ENCODE peak calls at places on chromosomes 16 and 17, in eight cellular contexts. One of them, this sample, is unnamed. For H3K4me1, the result is how much of the 10 kb centered on the place peaks cover.

GRCh38 chr17:73720187-73720834 is 76.1 kb upstream of the SDK2 start:
- DNase-seq in stomach: no peak
- DNase-seq in breast epithelium: no peak
- DNase-seq in A549: no peak
- DNase-seq in IMR-90: no peak
- DNase-seq in adrenal gland: no peak
- DNase-seq in Peyer's patch: no peak
- DNase-seq in testis: no peak
- DNase-seq in this sample: no peak

GRCh38 chr16:75794426-75794825 is 68.1 kb upstream of the CPHXL start:
- DNase-seq in stomach: no peak
- DNase-seq in breast epithelium: no peak
- DNase-seq in testis: no peak
- DNase-seq in IMR-90: no peak
- DNase-seq in Peyer's patch: no peak
- DNase-seq in A549: no peak
- DNase-seq in adrenal gland: no peak
- DNase-seq in this sample: no peak

GRCh38 chr16:63613701-63614100 is 1508.2 kb downstream of the CDH11 start:
- DNase-seq in breast epithelium: no peak
- DNase-seq in adrenal gland: no peak
- DNase-seq in IMR-90: peak
- DNase-seq in testis: no peak
- DNase-seq in A549: peak
- DNase-seq in stomach: no peak
- DNase-seq in Peyer's patch: no peak
- DNase-seq in this sample: no peak

GRCh38 chr16:29862383-29862883 is 593 bp downstream of the CDIPT start:
- DNase-seq in IMR-90: no peak
- DNase-seq in A549: no peak
- DNase-seq in Peyer's patch: peak
- DNase-seq in breast epithelium: no peak
- DNase-seq in stomach: peak
- DNase-seq in testis: peak
- DNase-seq in adrenal gland: peak
- DNase-seq in this sample: no peak

GRCh38 chr16:3431779-3432219 is 11.5 kb downstream of the ZNF597 start:
- DNase-seq in breast epithelium: no peak
- DNase-seq in adrenal gland: peak
- DNase-seq in Peyer's patch: no peak
- DNase-seq in testis: peak
- DNase-seq in A549: no peak
- DNase-seq in stomach: peak
- DNase-seq in IMR-90: peak
- DNase-seq in this sample: peak

GRCh38 chr16:89352091-89352681 is 134.7 kb downstream of the ZNF778 start:
- DNase-seq in Peyer's patch: no peak
- DNase-seq in breast epithelium: no peak
- DNase-seq in stomach: no peak
- DNase-seq in A549: no peak
- DNase-seq in adrenal gland: no peak
- DNase-seq in testis: no peak
- DNase-seq in IMR-90: no peak
- DNase-seq in this sample: no peak

GRCh38 chr16:48829361-48829760 is 219.4 kb upstream of the N4BP1 start:
- DNase-seq in IMR-90: no peak
- DNase-seq in adrenal gland: no peak
- DNase-seq in breast epithelium: no peak
- DNase-seq in Peyer's patch: no peak
- DNase-seq in stomach: no peak
- DNase-seq in testis: no peak
- DNase-seq in A549: no peak
- DNase-seq in this sample: no peak

GRCh38 chr16:51875834-51876725 is 670.9 kb downstream of the TOX3 start:
- DNase-seq in testis: no peak
- DNase-seq in breast epithelium: no peak
- DNase-seq in Peyer's patch: no peak
- DNase-seq in adrenal gland: no peak
- DNase-seq in A549: no peak
- DNase-seq in IMR-90: no peak
- DNase-seq in stomach: no peak
- DNase-seq in this sample: no peak

GRCh38 chr16:80664798-80665197 is 124.0 kb downstream of the DYNLRB2 start:
- DNase-seq in testis: no peak
- DNase-seq in A549: no peak
- DNase-seq in adrenal gland: no peak
- DNase-seq in breast epithelium: no peak
- DNase-seq in Peyer's patch: no peak
- DNase-seq in IMR-90: no peak
- DNase-seq in stomach: no peak
- DNase-seq in this sample: no peak

GRCh38 chr17:32015245-32016013 is 8.2 kb downstream of the LRRC37B start:
- DNase-seq in IMR-90: peak
- DNase-seq in breast epithelium: no peak
- DNase-seq in A549: no peak
- DNase-seq in stomach: no peak
- DNase-seq in adrenal gland: no peak
- DNase-seq in Peyer's patch: no peak
- DNase-seq in testis: no peak
- DNase-seq in this sample: no peak

GRCh38 chr17:66676421-66676820 is 158.5 kb upstream of the CACNG5 start:
- DNase-seq in IMR-90: no peak
- DNase-seq in breast epithelium: peak
- DNase-seq in A549: peak
- DNase-seq in testis: no peak
- DNase-seq in stomach: peak
- DNase-seq in Peyer's patch: peak
- DNase-seq in adrenal gland: no peak
- DNase-seq in this sample: no peak

GRCh38 chr16:84572096-84572495 is 45.8 kb downstream of the COTL1 start:
- DNase-seq in IMR-90: no peak
- DNase-seq in stomach: no peak
- DNase-seq in Peyer's patch: no peak
- DNase-seq in adrenal gland: no peak
- DNase-seq in breast epithelium: no peak
- DNase-seq in testis: no peak
- DNase-seq in A549: no peak
- DNase-seq in this sample: no peak

GRCh38 chr16:50389900-50390896 is 21.4 kb upstream of the BRD7 start:
- DNase-seq in breast epithelium: no peak
- DNase-seq in Peyer's patch: no peak
- DNase-seq in stomach: no peak
- DNase-seq in IMR-90: no peak
- DNase-seq in adrenal gland: peak
- DNase-seq in A549: no peak
- DNase-seq in testis: no peak
- DNase-seq in this sample: no peak

GRCh38 chr16:55057866-55058265 is 127.2 kb downstream of the IRX5 start:
- DNase-seq in Peyer's patch: no peak
- DNase-seq in A549: no peak
- DNase-seq in adrenal gland: no peak
- DNase-seq in stomach: no peak
- DNase-seq in breast epithelium: no peak
- DNase-seq in IMR-90: no peak
- DNase-seq in testis: no peak
- DNase-seq in this sample: peak

GRCh38 chr16:29645699-29646187 is 17.3 kb upstream of the SPN start:
- DNase-seq in breast epithelium: no peak
- DNase-seq in stomach: no peak
- DNase-seq in IMR-90: no peak
- DNase-seq in testis: no peak
- DNase-seq in A549: no peak
- DNase-seq in adrenal gland: no peak
- DNase-seq in Peyer's patch: no peak
- DNase-seq in this sample: no peak

DNA sequence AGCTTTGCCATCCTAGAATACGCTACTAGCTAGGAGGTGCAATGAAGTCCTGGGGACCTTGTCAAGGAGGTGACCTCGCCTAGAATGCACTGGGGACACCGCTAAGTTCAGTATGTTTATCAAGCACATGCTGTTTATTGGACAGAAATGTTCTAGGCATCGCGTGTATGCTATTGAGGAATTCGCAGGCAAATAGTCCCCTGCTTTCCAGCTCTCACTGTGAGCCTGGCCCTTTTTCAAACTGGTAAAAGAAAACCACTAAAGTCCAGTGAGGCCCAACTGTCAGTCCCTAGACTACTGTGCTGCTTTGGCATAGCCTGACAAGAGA is 1.2 kb upstream of the FAM222B start:
- DNase-seq in A549: no peak
- DNase-seq in adrenal gland: no peak
- DNase-seq in stomach: no peak
- DNase-seq in testis: no peak
- DNase-seq in breast epithelium: no peak
- DNase-seq in IMR-90: no peak
- DNase-seq in Peyer's patch: no peak
- DNase-seq in this sample: peak
- H3K4me1 ChIP-seq in A549: under half
- H3K4me1 ChIP-seq in adrenal gland: under half
- H3K4me1 ChIP-seq in stomach: under half
- H3K4me1 ChIP-seq in testis: under half
- H3K4me1 ChIP-seq in breast epithelium: under half
- H3K4me1 ChIP-seq in IMR-90: under half
- H3K4me1 ChIP-seq in Peyer's patch: under half
- H3K4me1 ChIP-seq in this sample: under half

GRCh38 chr16:28092721-28093382 is 29.3 kb upstream of the GSG1L start:
- DNase-seq in testis: no peak
- DNase-seq in A549: no peak
- DNase-seq in stomach: no peak
- DNase-seq in adrenal gland: no peak
- DNase-seq in breast epithelium: no peak
- DNase-seq in Peyer's patch: peak
- DNase-seq in IMR-90: no peak
- DNase-seq in this sample: peak
- H3K27ac ChIP-seq in testis: no peak
- H3K27ac ChIP-seq in A549: no peak
- H3K27ac ChIP-seq in stomach: no peak
- H3K27ac ChIP-seq in adrenal gland: no peak
- H3K27ac ChIP-seq in breast epithelium: peak
- H3K27ac ChIP-seq in Peyer's patch: no peak
- H3K27ac ChIP-seq in IMR-90: no peak
- H3K27ac ChIP-seq in this sample: no peak

GRCh38 chr17:2053380-2054261 is 1.3 kb upstream of the HIC1 start:
- DNase-seq in adrenal gland: peak
- DNase-seq in breast epithelium: no peak
- DNase-seq in stomach: peak
- DNase-seq in testis: peak
- DNase-seq in IMR-90: peak
- DNase-seq in Peyer's patch: peak
- DNase-seq in A549: peak
- DNase-seq in this sample: peak

GRCh38 chr17:2055494-2056220 is 754 bp downstream of the HIC1 start:
- DNase-seq in Peyer's patch: peak
- DNase-seq in stomach: no peak
- DNase-seq in IMR-90: peak
- DNase-seq in testis: no peak
- DNase-seq in A549: no peak
- DNase-seq in adrenal gland: no peak
- DNase-seq in breast epithelium: no peak
- DNase-seq in this sample: peak

GRCh38 chr17:2054262-2054739 is 602 bp upstream of the HIC1 start:
- DNase-seq in adrenal gland: no peak
- DNase-seq in Peyer's patch: peak
- DNase-seq in stomach: no peak
- DNase-seq in A549: no peak
- DNase-seq in IMR-90: peak
- DNase-seq in breast epithelium: no peak
- DNase-seq in testis: no peak
- DNase-seq in this sample: peak

GRCh38 chr17:2056221-2057129 is 1.6 kb downstream of the HIC1 start:
- DNase-seq in Peyer's patch: peak
- DNase-seq in breast epithelium: no peak
- DNase-seq in A549: no peak
- DNase-seq in stomach: no peak
- DNase-seq in IMR-90: peak
- DNase-seq in testis: no peak
- DNase-seq in adrenal gland: no peak
- DNase-seq in this sample: peak

DNA sequence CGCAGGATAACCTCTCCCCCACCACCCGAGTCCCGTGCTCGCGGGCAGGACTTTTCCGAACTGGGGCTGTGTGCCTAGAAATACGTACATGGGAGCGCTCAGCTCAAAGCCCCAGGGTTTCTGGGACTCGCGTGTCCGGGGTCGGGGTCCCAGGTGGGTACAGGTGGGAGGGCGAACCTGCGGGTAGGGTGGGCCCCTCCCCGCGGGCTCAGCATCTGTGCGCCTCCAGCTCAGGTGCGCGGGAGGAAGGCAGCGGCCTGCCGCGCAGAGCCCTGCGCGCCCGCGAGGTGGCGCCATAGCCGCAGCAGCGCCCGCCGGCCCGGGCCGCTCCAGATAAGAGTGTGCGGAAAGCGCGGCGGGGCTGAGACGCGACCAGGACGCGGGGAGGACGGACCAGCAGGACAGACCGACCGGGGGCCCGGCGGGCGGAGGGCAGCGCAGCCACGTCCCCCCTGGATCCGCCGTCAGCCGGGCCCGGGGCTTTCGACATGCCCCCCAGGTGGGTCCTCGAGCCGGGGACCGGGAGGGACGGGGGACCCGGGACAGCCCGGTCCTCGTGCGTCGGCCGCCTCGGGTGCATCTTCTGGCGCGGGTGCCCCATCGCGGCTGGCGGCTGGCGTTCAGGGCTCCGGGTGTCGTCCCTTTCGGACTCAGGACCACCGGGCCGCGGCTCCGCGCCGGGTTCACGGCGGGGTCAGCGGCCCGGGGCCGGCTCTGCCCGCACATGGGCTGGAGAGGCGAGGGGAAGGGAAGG is at the start of gene HIC1:
- DNase-seq in stomach: peak
- DNase-seq in adrenal gland: peak
- DNase-seq in A549: peak
- DNase-seq in IMR-90: peak
- DNase-seq in breast epithelium: peak
- DNase-seq in testis: peak
- DNase-seq in Peyer's patch: peak
- DNase-seq in this sample: peak
- TF ChIP-seq POLR2A in stomach: no peak
- TF ChIP-seq POLR2A in adrenal gland: peak
- TF ChIP-seq POLR2A in A549: no peak
- TF ChIP-seq POLR2A in IMR-90: peak
- TF ChIP-seq POLR2A in breast epithelium: peak
- TF ChIP-seq POLR2A in testis: peak
- TF ChIP-seq POLR2A in Peyer's patch: peak
- TF ChIP-seq POLR2A in this sample: peak

DNA sequence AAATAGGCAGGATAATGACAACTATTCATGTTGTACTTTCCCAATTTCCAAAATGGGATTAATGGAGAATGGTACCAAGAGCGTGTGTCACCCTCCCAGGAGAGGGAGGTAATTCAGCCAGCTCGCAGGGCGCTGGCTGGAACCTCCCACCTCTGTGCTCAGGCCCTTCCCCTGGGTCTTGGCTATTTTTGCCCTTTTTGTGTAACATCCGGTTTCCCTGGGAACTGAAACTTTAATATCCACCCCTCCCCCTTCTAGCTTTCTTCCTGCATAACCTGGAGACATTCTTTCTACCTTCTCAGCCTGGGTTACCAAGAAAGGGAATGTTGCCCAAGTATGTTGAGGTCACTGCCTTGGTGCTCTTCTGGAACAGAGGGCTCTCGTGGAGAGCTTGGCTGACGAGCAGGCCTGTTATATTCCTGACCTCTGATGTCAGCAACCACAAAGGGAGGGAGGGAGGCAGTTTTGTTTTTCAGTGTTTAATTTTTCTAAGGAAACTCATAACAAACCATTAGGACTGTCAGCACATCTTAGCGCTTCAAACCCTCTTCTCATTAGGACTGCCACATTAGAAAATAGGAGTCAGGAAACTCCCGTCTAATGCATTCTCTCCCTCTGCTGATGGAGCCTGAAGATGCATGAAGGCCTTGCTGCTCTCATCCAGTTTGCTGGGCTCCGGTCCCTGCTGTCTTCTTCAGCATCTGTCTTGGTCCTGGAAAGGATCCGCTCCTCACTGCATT is 25.6 kb downstream of the ITGB3 start:
- DNase-seq in A549: no peak
- DNase-seq in stomach: peak
- DNase-seq in IMR-90: peak
- DNase-seq in Peyer's patch: no peak
- DNase-seq in breast epithelium: peak
- DNase-seq in testis: no peak
- DNase-seq in adrenal gland: peak
- DNase-seq in this sample: peak
- H3K4me1 ChIP-seq in A549: under half
- H3K4me1 ChIP-seq in stomach: under half
- H3K4me1 ChIP-seq in IMR-90: half or more
- H3K4me1 ChIP-seq in Peyer's patch: under half
- H3K4me1 ChIP-seq in breast epithelium: under half
- H3K4me1 ChIP-seq in testis: under half
- H3K4me1 ChIP-seq in adrenal gland: under half
- H3K4me1 ChIP-seq in this sample: half or more

This sample was measured in sigmoid colon.